ENCODE peak calls at places on chromosomes 2 and 18, in seven cellular contexts. Q, W, G, B, K, T and R are unnamed samples.

GRCh38 chr18:21449367-21450250 is 150.9 kb downstream of the ESCO1 start:
- DNase-seq in Q (no peak), W (no peak), G (no peak), B (no peak), K (no peak), T (no peak), R (no peak)

GRCh38 chr2:136874258-136874657 is 108.9 kb downstream of the THSD7B start:
- DNase-seq in Q (peak), W (no peak), G (no peak), B (no peak), K (no peak), T (no peak), R (no peak)

GRCh38 chr2:10375570-10376266 is 72.4 kb downstream of the ODC1 start:
- DNase-seq in Q (no peak), W (no peak), G (no peak), B (no peak), K (no peak), T (no peak), R (peak)

GRCh38 chr2:12412898-12413305 is 303.8 kb upstream of the TRIB2 start:
- DNase-seq in Q (no peak), W (peak), G (no peak), B (no peak), K (no peak), T (no peak), R (no peak)

GRCh38 chr2:99597616-99598015 is 107.8 kb upstream of the REV1 start:
- DNase-seq in Q (no peak), W (no peak), G (no peak), B (no peak), K (no peak), T (no peak), R (no peak)

GRCh38 chr2:1791670-1792069 is 47.4 kb upstream of the PXDN start:
- DNase-seq in Q (no peak), W (no peak), G (no peak), B (no peak), K (no peak), T (no peak), R (no peak)

GRCh38 chr2:84701880-84702279 is 179.0 kb downstream of the TRABD2A start:
- DNase-seq in Q (no peak), W (peak), G (no peak), B (no peak), K (no peak), T (no peak), R (no peak)

GRCh38 chr2:45992746-45993475 is 304.3 kb upstream of the EPAS1 start:
- DNase-seq in Q (no peak), W (no peak), G (no peak), B (no peak), K (no peak), T (no peak), R (no peak)

GRCh38 chr2:120501591-120501990 is 155.7 kb downstream of the INHBB start:
- DNase-seq in Q (no peak), W (no peak), G (no peak), B (no peak), K (no peak), T (no peak), R (no peak)

GRCh38 chr2:221087779-221088178 is 484.3 kb downstream of the EPHA4 start:
- DNase-seq in Q (no peak), W (no peak), G (no peak), B (no peak), K (no peak), T (no peak), R (no peak)

GRCh38 chr2:104638162-104638561 is 215.8 kb upstream of the POU3F3 start:
- DNase-seq in Q (no peak), W (no peak), G (no peak), B (no peak), K (no peak), T (no peak), R (no peak)

GRCh38 chr2:177243073-177243472 is 21.5 kb downstream of the NFE2L2 start:
- DNase-seq in Q (no peak), W (no peak), G (no peak), B (no peak), K (no peak), T (no peak), R (no peak)

GRCh38 chr2:133878326-133878725 is 310.1 kb upstream of the NCKAP5 start:
- DNase-seq in Q (no peak), W (no peak), G (no peak), B (no peak), K (no peak), T (no peak), R (no peak)